ENCODE peak calls at places on chromosomes 4 and X, in six cellular contexts. One of them, this sample, is unnamed.

GRCh38 chr4:25481648-25482047 is 104.6 kb downstream of the ANAPC4 start:
- DNase-seq in body of pancreas: no peak
- DNase-seq in activated CD8-positive, alpha-beta T cell treated with anti-CD3 and anti-CD28 coated beads for 36 hours: no peak
- DNase-seq in AG04449: no peak
- DNase-seq in RWPE2: no peak
- DNase-seq in thyroid gland: no peak
- DNase-seq in this sample: no peak

GRCh38 chr4:112916868-112917267 is 132.6 kb upstream of the ANK2 start:
- DNase-seq in RWPE2: no peak
- DNase-seq in thyroid gland: no peak
- DNase-seq in activated CD8-positive, alpha-beta T cell treated with anti-CD3 and anti-CD28 coated beads for 36 hours: no peak
- DNase-seq in body of pancreas: no peak
- DNase-seq in AG04449: peak; percentile 31
- DNase-seq in this sample: no peak

GRCh38 chr4:108703966-108704365 is 53.6 kb downstream of the OSTC start:
- DNase-seq in RWPE2: no peak
- DNase-seq in activated CD8-positive, alpha-beta T cell treated with anti-CD3 and anti-CD28 coated beads for 36 hours: no peak
- DNase-seq in thyroid gland: no peak
- DNase-seq in AG04449: no peak
- DNase-seq in body of pancreas: no peak
- DNase-seq in this sample: no peak

GRCh38 chr4:82839624-82840023 is 41.0 kb upstream of the SCD5 start:
- DNase-seq in thyroid gland: no peak
- DNase-seq in activated CD8-positive, alpha-beta T cell treated with anti-CD3 and anti-CD28 coated beads for 36 hours: no peak
- DNase-seq in AG04449: no peak
- DNase-seq in body of pancreas: no peak
- DNase-seq in RWPE2: no peak
- DNase-seq in this sample: no peak

GRCh38 chr4:77820836-77821561 is 1.8 kb upstream of the CNOT6L start:
- DNase-seq in RWPE2: no peak
- DNase-seq in thyroid gland: no peak
- DNase-seq in body of pancreas: peak; percentile 22
- DNase-seq in activated CD8-positive, alpha-beta T cell treated with anti-CD3 and anti-CD28 coated beads for 36 hours: peak; percentile 48
- DNase-seq in AG04449: no peak
- DNase-seq in this sample: peak; percentile 15

GRCh38 chr4:176735300-176735699 is 57.4 kb downstream of the VEGFC start:
- DNase-seq in body of pancreas: no peak
- DNase-seq in activated CD8-positive, alpha-beta T cell treated with anti-CD3 and anti-CD28 coated beads for 36 hours: no peak
- DNase-seq in RWPE2: no peak
- DNase-seq in AG04449: no peak
- DNase-seq in thyroid gland: no peak
- DNase-seq in this sample: no peak

GRCh38 chrX:23952984-23953907 is 45.4 kb downstream of the CXorf58 start:
- DNase-seq in thyroid gland: no peak
- DNase-seq in body of pancreas: peak; percentile 6
- DNase-seq in activated CD8-positive, alpha-beta T cell treated with anti-CD3 and anti-CD28 coated beads for 36 hours: peak; percentile 59
- DNase-seq in RWPE2: no peak
- DNase-seq in AG04449: no peak
- DNase-seq in this sample: peak; percentile 69

GRCh38 chr4:180380733-180381132 is 1862.5 kb upstream of the TENM3 start:
- DNase-seq in RWPE2: no peak
- DNase-seq in thyroid gland: no peak
- DNase-seq in body of pancreas: no peak
- DNase-seq in AG04449: no peak
- DNase-seq in activated CD8-positive, alpha-beta T cell treated with anti-CD3 and anti-CD28 coated beads for 36 hours: peak; percentile 11
- DNase-seq in this sample: no peak

GRCh38 chrX:19544693-19545305 is 29.5 kb upstream of the MAP3K15 start:
- DNase-seq in activated CD8-positive, alpha-beta T cell treated with anti-CD3 and anti-CD28 coated beads for 36 hours: peak; percentile 62
- DNase-seq in RWPE2: no peak
- DNase-seq in body of pancreas: peak; percentile 54
- DNase-seq in thyroid gland: peak; percentile 58
- DNase-seq in AG04449: no peak
- DNase-seq in this sample: peak; percentile 75

GRCh38 chr4:88792821-88793220 is 95.2 kb upstream of the NAP1L5 start:
- DNase-seq in body of pancreas: no peak
- DNase-seq in RWPE2: no peak
- DNase-seq in thyroid gland: no peak
- DNase-seq in AG04449: no peak
- DNase-seq in activated CD8-positive, alpha-beta T cell treated with anti-CD3 and anti-CD28 coated beads for 36 hours: no peak
- DNase-seq in this sample: no peak

GRCh38 chr4:65656008-65656407 is 14.3 kb downstream of the EPHA5 start:
- DNase-seq in RWPE2: no peak
- DNase-seq in activated CD8-positive, alpha-beta T cell treated with anti-CD3 and anti-CD28 coated beads for 36 hours: no peak
- DNase-seq in thyroid gland: no peak
- DNase-seq in body of pancreas: no peak
- DNase-seq in AG04449: no peak
- DNase-seq in this sample: no peak

GRCh38 chr4:184100297-184100885 is 117.3 kb downstream of the ENPP6 start:
- DNase-seq in body of pancreas: peak; percentile 38
- DNase-seq in activated CD8-positive, alpha-beta T cell treated with anti-CD3 and anti-CD28 coated beads for 36 hours: peak; percentile 60
- DNase-seq in RWPE2: no peak
- DNase-seq in AG04449: no peak
- DNase-seq in thyroid gland: peak; percentile 47
- DNase-seq in this sample: peak; percentile 80

GRCh38 chr4:114791976-114792375 is 193.4 kb downstream of the UGT8 start:
- DNase-seq in body of pancreas: no peak
- DNase-seq in AG04449: no peak
- DNase-seq in RWPE2: no peak
- DNase-seq in thyroid gland: no peak
- DNase-seq in activated CD8-positive, alpha-beta T cell treated with anti-CD3 and anti-CD28 coated beads for 36 hours: no peak
- DNase-seq in this sample: no peak
- TF ChIP-seq CTCF in body of pancreas: no peak
- TF ChIP-seq CTCF in AG04449: no peak
- TF ChIP-seq CTCF in RWPE2: no peak
- TF ChIP-seq CTCF in thyroid gland: no peak
- TF ChIP-seq CTCF in activated CD8-positive, alpha-beta T cell treated with anti-CD3 and anti-CD28 coated beads for 36 hours: no peak
- TF ChIP-seq CTCF in this sample: no peak

GRCh38 chrX:45954026-45954425 is 591.2 kb downstream of the ZNF674 start:
- DNase-seq in body of pancreas: no peak
- DNase-seq in RWPE2: no peak
- DNase-seq in AG04449: no peak
- DNase-seq in activated CD8-positive, alpha-beta T cell treated with anti-CD3 and anti-CD28 coated beads for 36 hours: no peak
- DNase-seq in thyroid gland: no peak
- DNase-seq in this sample: no peak

GRCh38 chrX:45956222-45956867 is 588.9 kb downstream of the ZNF674 start:
- DNase-seq in thyroid gland: no peak
- DNase-seq in body of pancreas: no peak
- DNase-seq in AG04449: no peak
- DNase-seq in RWPE2: no peak
- DNase-seq in activated CD8-positive, alpha-beta T cell treated with anti-CD3 and anti-CD28 coated beads for 36 hours: no peak
- DNase-seq in this sample: no peak

DNA sequence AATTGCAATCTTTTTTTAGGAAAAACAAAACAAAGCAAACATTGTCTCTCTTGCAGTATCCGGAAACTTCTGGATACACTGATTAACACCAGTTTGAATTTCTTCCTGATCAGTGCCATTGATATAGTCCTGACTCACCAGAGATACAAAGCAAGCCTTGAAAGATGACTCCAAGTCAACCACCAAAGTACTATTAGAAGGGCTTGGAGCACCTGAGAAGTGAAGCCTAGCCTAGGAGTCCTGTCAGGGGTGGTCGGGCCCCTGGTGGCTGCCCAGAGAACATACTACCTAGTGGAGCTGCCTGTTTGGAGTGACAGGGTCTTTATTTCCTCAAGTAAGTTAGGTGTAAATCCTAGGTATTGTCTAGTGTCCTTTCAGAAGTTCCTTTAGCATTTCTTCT is 593.2 kb downstream of the ZNF674 start:
- DNase-seq in AG04449: no peak
- DNase-seq in activated CD8-positive, alpha-beta T cell treated with anti-CD3 and anti-CD28 coated beads for 36 hours: no peak
- DNase-seq in RWPE2: no peak
- DNase-seq in body of pancreas: no peak
- DNase-seq in thyroid gland: no peak
- DNase-seq in this sample: no peak
- TF ChIP-seq CTCF in AG04449: no peak
- TF ChIP-seq CTCF in activated CD8-positive, alpha-beta T cell treated with anti-CD3 and anti-CD28 coated beads for 36 hours: no peak
- TF ChIP-seq CTCF in RWPE2: no peak
- TF ChIP-seq CTCF in body of pancreas: no peak
- TF ChIP-seq CTCF in thyroid gland: no peak
- TF ChIP-seq CTCF in this sample: no peak

DNA sequence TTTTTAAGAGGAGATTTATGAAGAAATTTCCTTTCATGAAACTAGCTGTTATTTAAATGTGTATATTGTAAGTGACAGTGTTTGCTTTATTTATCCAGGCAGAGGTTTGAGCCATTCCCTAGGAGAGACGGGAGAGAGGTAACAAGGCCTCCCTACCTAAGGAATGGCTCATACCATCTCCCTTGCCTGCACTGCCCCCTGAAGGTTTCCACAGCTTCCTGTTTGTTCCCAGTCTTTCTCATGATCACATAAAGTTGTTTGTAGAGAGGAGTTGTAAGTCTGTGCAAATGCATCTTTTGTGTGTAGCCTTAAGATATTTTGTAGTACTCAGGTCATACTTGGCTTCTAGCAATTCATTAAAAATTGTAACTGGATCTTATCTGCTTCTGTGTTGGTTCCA is 1504.5 kb upstream of the PCDH10 start:
- DNase-seq in RWPE2: no peak
- DNase-seq in thyroid gland: no peak
- DNase-seq in activated CD8-positive, alpha-beta T cell treated with anti-CD3 and anti-CD28 coated beads for 36 hours: no peak
- DNase-seq in AG04449: no peak
- DNase-seq in body of pancreas: peak; percentile 4
- DNase-seq in this sample: no peak
- TF ChIP-seq CTCF in RWPE2: peak; percentile 79
- TF ChIP-seq CTCF in thyroid gland: no peak
- TF ChIP-seq CTCF in activated CD8-positive, alpha-beta T cell treated with anti-CD3 and anti-CD28 coated beads for 36 hours: no peak
- TF ChIP-seq CTCF in AG04449: no peak
- TF ChIP-seq CTCF in body of pancreas: peak; percentile 34
- TF ChIP-seq CTCF in this sample: peak; percentile 41

GRCh38 chr4:87679449-87680169 is 29.5 kb downstream of the DMP1 start:
- DNase-seq in RWPE2: no peak
- DNase-seq in thyroid gland: peak; percentile 9
- DNase-seq in AG04449: no peak
- DNase-seq in activated CD8-positive, alpha-beta T cell treated with anti-CD3 and anti-CD28 coated beads for 36 hours: peak; percentile 47
- DNase-seq in body of pancreas: peak; percentile 30
- DNase-seq in this sample: peak; percentile 27
- TF ChIP-seq CTCF in RWPE2: peak; percentile 91
- TF ChIP-seq CTCF in thyroid gland: peak; percentile 49
- TF ChIP-seq CTCF in AG04449: peak; percentile 62
- TF ChIP-seq CTCF in activated CD8-positive, alpha-beta T cell treated with anti-CD3 and anti-CD28 coated beads for 36 hours: peak; percentile 82
- TF ChIP-seq CTCF in body of pancreas: peak; percentile 66
- TF ChIP-seq CTCF in this sample: peak; percentile 72

GRCh38 chr4:97978791-97979488 is 164.3 kb downstream of the STPG2 start:
- DNase-seq in body of pancreas: no peak
- DNase-seq in RWPE2: no peak
- DNase-seq in thyroid gland: no peak
- DNase-seq in activated CD8-positive, alpha-beta T cell treated with anti-CD3 and anti-CD28 coated beads for 36 hours: no peak
- DNase-seq in AG04449: no peak
- DNase-seq in this sample: no peak

GRCh38 chr4:97987019-97987648 is 156.1 kb downstream of the STPG2 start:
- DNase-seq in RWPE2: no peak
- DNase-seq in body of pancreas: no peak
- DNase-seq in AG04449: no peak
- DNase-seq in activated CD8-positive, alpha-beta T cell treated with anti-CD3 and anti-CD28 coated beads for 36 hours: no peak
- DNase-seq in thyroid gland: no peak
- DNase-seq in this sample: peak; percentile 19

GRCh38 chr4:97990409-97990808 is 152.9 kb downstream of the STPG2 start:
- DNase-seq in RWPE2: no peak
- DNase-seq in activated CD8-positive, alpha-beta T cell treated with anti-CD3 and anti-CD28 coated beads for 36 hours: no peak
- DNase-seq in AG04449: no peak
- DNase-seq in body of pancreas: no peak
- DNase-seq in thyroid gland: no peak
- DNase-seq in this sample: no peak

GRCh38 chr4:97984545-97985131 is 158.6 kb downstream of the STPG2 start:
- DNase-seq in AG04449: no peak
- DNase-seq in RWPE2: no peak
- DNase-seq in activated CD8-positive, alpha-beta T cell treated with anti-CD3 and anti-CD28 coated beads for 36 hours: peak; percentile 18
- DNase-seq in thyroid gland: no peak
- DNase-seq in body of pancreas: no peak
- DNase-seq in this sample: no peak
- TF ChIP-seq CTCF in AG04449: no peak
- TF ChIP-seq CTCF in RWPE2: peak; percentile 37
- TF ChIP-seq CTCF in activated CD8-positive, alpha-beta T cell treated with anti-CD3 and anti-CD28 coated beads for 36 hours: peak; percentile 35
- TF ChIP-seq CTCF in thyroid gland: no peak
- TF ChIP-seq CTCF in body of pancreas: peak; percentile 2
- TF ChIP-seq CTCF in this sample: peak; percentile 28

DNA sequence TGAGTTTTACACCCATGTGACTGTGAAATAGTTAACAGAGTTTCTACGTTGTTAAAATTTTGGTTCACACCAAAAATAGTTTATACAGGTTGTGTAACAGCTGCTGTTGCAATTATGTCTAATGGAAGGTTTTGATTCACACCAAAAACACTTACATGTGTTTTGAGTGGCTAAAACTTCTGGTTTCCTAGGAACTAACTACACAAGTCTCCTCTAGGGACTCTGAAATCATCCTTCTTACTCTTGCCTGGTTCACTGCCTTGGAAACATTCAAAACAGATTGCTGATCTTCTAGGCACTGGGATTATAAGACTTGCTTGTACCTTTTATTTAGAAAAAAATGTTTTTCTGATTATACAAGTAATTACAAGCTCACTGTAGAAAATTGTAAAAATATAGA is 14.9 kb upstream of the MORC4 start:
- DNase-seq in thyroid gland: no peak
- DNase-seq in activated CD8-positive, alpha-beta T cell treated with anti-CD3 and anti-CD28 coated beads for 36 hours: no peak
- DNase-seq in body of pancreas: no peak
- DNase-seq in RWPE2: no peak
- DNase-seq in AG04449: peak; percentile 7
- DNase-seq in this sample: no peak
- TF ChIP-seq CTCF in thyroid gland: no peak
- TF ChIP-seq CTCF in activated CD8-positive, alpha-beta T cell treated with anti-CD3 and anti-CD28 coated beads for 36 hours: no peak
- TF ChIP-seq CTCF in body of pancreas: no peak
- TF ChIP-seq CTCF in RWPE2: no peak
- TF ChIP-seq CTCF in AG04449: no peak
- TF ChIP-seq CTCF in this sample: no peak

DNA sequence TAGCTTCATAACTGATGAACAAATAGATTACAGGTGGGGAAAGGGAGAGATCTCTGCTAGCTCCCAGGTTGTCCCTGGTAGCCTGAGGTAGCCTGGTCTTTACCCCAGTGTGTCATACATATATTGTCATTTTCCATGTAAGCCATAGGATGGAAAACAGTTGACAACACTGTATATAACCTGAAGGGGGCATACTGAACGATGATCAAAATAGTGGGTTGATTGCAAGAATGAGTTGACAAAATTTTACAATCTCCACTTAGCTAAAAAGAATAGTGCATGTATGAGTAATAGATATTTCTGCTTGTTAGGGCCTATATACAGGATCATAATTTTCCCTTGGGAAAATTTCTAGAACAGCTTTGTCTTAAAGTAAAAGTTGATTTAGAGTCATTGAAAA is 304.1 kb upstream of the HAND2 start:
- DNase-seq in RWPE2: no peak
- DNase-seq in AG04449: no peak
- DNase-seq in body of pancreas: no peak
- DNase-seq in activated CD8-positive, alpha-beta T cell treated with anti-CD3 and anti-CD28 coated beads for 36 hours: no peak
- DNase-seq in thyroid gland: no peak
- DNase-seq in this sample: no peak
- TF ChIP-seq CTCF in RWPE2: peak; percentile 15
- TF ChIP-seq CTCF in AG04449: no peak
- TF ChIP-seq CTCF in body of pancreas: no peak
- TF ChIP-seq CTCF in activated CD8-positive, alpha-beta T cell treated with anti-CD3 and anti-CD28 coated beads for 36 hours: no peak
- TF ChIP-seq CTCF in thyroid gland: no peak
- TF ChIP-seq CTCF in this sample: no peak

GRCh38 chrX:80812176-80812575 is 2.5 kb upstream of the BRWD3 start:
- DNase-seq in body of pancreas: peak; percentile 28
- DNase-seq in activated CD8-positive, alpha-beta T cell treated with anti-CD3 and anti-CD28 coated beads for 36 hours: peak; percentile 49
- DNase-seq in AG04449: no peak
- DNase-seq in RWPE2: no peak
- DNase-seq in thyroid gland: peak; percentile 55
- DNase-seq in this sample: no peak
- TF ChIP-seq CTCF in body of pancreas: no peak
- TF ChIP-seq CTCF in activated CD8-positive, alpha-beta T cell treated with anti-CD3 and anti-CD28 coated beads for 36 hours: no peak
- TF ChIP-seq CTCF in AG04449: peak; percentile 16
- TF ChIP-seq CTCF in RWPE2: no peak
- TF ChIP-seq CTCF in thyroid gland: peak; percentile 16
- TF ChIP-seq CTCF in this sample: no peak